ENCODE peak calls at places on chromosomes 16 and 17, in four cellular contexts. W, M, J and I are unnamed samples.

GRCh38 chr16:10982430-10983174 is 38.2 kb downstream of the CLEC16A start:
- DNase-seq in W (peak), M (peak), J (no peak), I (no peak)

GRCh38 chr17:47996201-47996600 is 25.3 kb downstream of the CDK5RAP3 start:
- DNase-seq in W (no peak), M (no peak), J (no peak), I (no peak)

GRCh38 chr16:80707686-80708085 is 96.7 kb downstream of the CDYL2 start:
- DNase-seq in W (no peak), M (no peak), J (no peak), I (no peak)

GRCh38 chr17:42097691-42098661 is at the start of gene ZNF385C:
- DNase-seq in W (no peak), M (no peak), J (no peak), I (peak)

GRCh38 chr16:53974484-53975115 is 270.6 kb downstream of the FTO start:
- DNase-seq in W (peak), M (peak), J (no peak), I (no peak)

GRCh38 chr16:68382296-68382718 is 66.0 kb downstream of the SMPD3 start:
- DNase-seq in W (no peak), M (no peak), J (no peak), I (peak)

GRCh38 chr16:77890075-77890474 is 101.7 kb downstream of the VAT1L start:
- DNase-seq in W (no peak), M (no peak), J (no peak), I (no peak)

GRCh38 chr16:13306153-13306552 is 404.8 kb downstream of the SHISA9 start:
- DNase-seq in W (no peak), M (no peak), J (no peak), I (no peak)

GRCh38 chr17:31452101-31452500 is 60.6 kb downstream of the RAB11FIP4 start:
- DNase-seq in W (no peak), M (peak), J (no peak), I (no peak)

GRCh38 chr16:87834015-87834667 is 35.2 kb downstream of the SLC7A5 start:
- DNase-seq in W (no peak), M (no peak), J (no peak), I (no peak)

GRCh38 chr17:42521036-42521435 is 15.0 kb upstream of the NAGLU start:
- DNase-seq in W (peak), M (no peak), J (no peak), I (peak)

GRCh38 chr17:7404737-7405412 is 978 bp upstream of the TMEM256 start:
- DNase-seq in W (peak), M (no peak), J (peak), I (peak)
- H2AK5ac ChIP-seq in W (no peak), M (peak), J (no peak), I (no peak)

DNA sequence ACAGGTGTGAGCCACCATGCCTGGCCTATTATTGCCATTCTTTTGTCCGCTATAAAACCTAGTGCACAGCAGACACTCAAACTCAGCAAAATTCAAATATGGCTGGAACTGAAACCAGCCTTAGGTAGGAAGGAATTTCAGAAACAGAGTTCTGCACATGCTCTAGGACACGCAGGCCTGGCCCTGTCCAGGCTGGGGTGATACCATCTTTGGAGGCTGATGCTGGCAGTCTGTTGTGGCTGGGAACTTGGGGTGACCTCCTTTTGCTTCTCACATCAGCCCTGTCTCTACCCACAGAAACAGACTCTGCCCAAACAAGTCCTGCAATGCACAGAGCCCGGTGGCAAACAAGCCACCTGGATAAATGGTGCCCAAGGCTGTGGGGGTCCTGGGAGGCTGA is 12.6 kb upstream of the KIFC3 start:
- DNase-seq in W (no peak), M (no peak), J (no peak), I (no peak)
- H2AK5ac ChIP-seq in W (peak), M (peak), J (no peak), I (no peak)

GRCh38 chr17:39236981-39237441 is 11.3 kb upstream of the STAC2 start:
- DNase-seq in W (no peak), M (no peak), J (no peak), I (no peak)
- H2AK5ac ChIP-seq in W (no peak), M (no peak), J (no peak), I (no peak)

GRCh38 chr17:5872831-5873230 is 197.3 kb upstream of the WSCD1 start:
- DNase-seq in W (no peak), M (no peak), J (no peak), I (peak)

GRCh38 chr17:5873781-5874180 is 196.4 kb upstream of the WSCD1 start:
- DNase-seq in W (no peak), M (no peak), J (no peak), I (peak)

GRCh38 chr17:5868916-5869475 is 201.2 kb upstream of the WSCD1 start:
- DNase-seq in W (no peak), M (no peak), J (no peak), I (peak)

GRCh38 chr17:5871666-5872065 is 198.5 kb upstream of the WSCD1 start:
- DNase-seq in W (no peak), M (no peak), J (no peak), I (peak)

GRCh38 chr17:5870231-5870953 is 199.8 kb upstream of the WSCD1 start:
- DNase-seq in W (no peak), M (no peak), J (no peak), I (peak)
- H2AK5ac ChIP-seq in W (no peak), M (no peak), J (no peak), I (no peak)